ENCODE peak calls at places on chromosomes 6 and 20, in ten cellular contexts. Z is tibial nerve, G is SJCRH30, N is pancreas, D is mammary epithelial cell, H is left ventricle myocardium inferior, Y is astrocyte, L is K562, C is Panc1, W is psoas muscle. S is an unnamed sample.

GRCh38 chr20:61589055-61589385 is 337.0 kb downstream of the CDH4 start:
- DNase-seq in W (no peak), D (peak; percentile 46), L (no peak), N (no peak), G (no peak), C (no peak), Z (no peak), Y (peak; percentile 93), H (no peak), S (no peak)

GRCh38 chr6:1814279-1814678 is 204.6 kb downstream of the FOXC1 start:
- DNase-seq in G (peak; percentile 54), N (no peak), Y (no peak), W (no peak), H (no peak), C (no peak), Z (no peak), L (no peak), D (no peak), S (no peak)

GRCh38 chr20:21090112-21090737 is 15.9 kb downstream of the LINC00237 start:
- DNase-seq in G (no peak), D (no peak), H (no peak), Y (no peak), Z (no peak), L (no peak), N (no peak), W (no peak), C (no peak), S (no peak)

GRCh38 chr20:561437-562231 is 18.0 kb upstream of the CSNK2A1 start:
- DNase-seq in D (peak; percentile 50), N (peak; percentile 66), G (peak; percentile 86), Z (no peak), C (peak; percentile 80), Y (peak; percentile 32), W (peak; percentile 66), L (peak; percentile 81), H (peak; percentile 56), S (peak; percentile 27)

GRCh38 chr6:33205172-33206026 is 944 bp downstream of the HSD17B8 start:
- DNase-seq in N (peak; percentile 36), Y (peak; percentile 86), D (peak; percentile 73), C (peak; percentile 59), W (peak; percentile 46), G (no peak), L (peak; percentile 73), H (no peak), Z (no peak), S (no peak)

GRCh38 chr6:162200036-162200435 is 527.5 kb downstream of the PRKN start:
- DNase-seq in D (no peak), G (no peak), N (no peak), L (no peak), Z (no peak), W (no peak), C (no peak), Y (no peak), H (no peak), S (peak; percentile 2)

GRCh38 chr6:71496018-71496800 is 207.6 kb downstream of the OGFRL1 start:
- DNase-seq in N (no peak), C (no peak), H (no peak), W (no peak), Z (no peak), Y (no peak), L (no peak), D (no peak), G (peak; percentile 28), S (no peak)

GRCh38 chr6:22300287-22300998 is 3.6 kb upstream of the PRL start:
- DNase-seq in G (no peak), L (no peak), W (no peak), Y (no peak), C (no peak), D (no peak), H (no peak), Z (no peak), N (no peak), S (no peak)

GRCh38 chr6:139256087-139256486 is 35.7 kb downstream of the TXLNB start:
- DNase-seq in G (no peak), Z (no peak), H (no peak), Y (peak; percentile 92), L (no peak), D (no peak), C (no peak), N (no peak), W (no peak), S (no peak)

GRCh38 chr6:13528232-13528631 is 40.8 kb upstream of the GFOD1 start:
- DNase-seq in Y (no peak), D (no peak), C (no peak), N (no peak), W (no peak), L (no peak), G (no peak), H (no peak), Z (no peak), S (no peak)

GRCh38 chr6:13526718-13527668 is 39.6 kb upstream of the GFOD1 start:
- DNase-seq in D (peak; percentile 28), Y (peak; percentile 6), Z (no peak), C (no peak), G (peak; percentile 12), W (peak; percentile 78), N (no peak), H (peak; percentile 29), L (no peak), S (no peak)

GRCh38 chr6:13526339-13526717 is 38.9 kb upstream of the GFOD1 start:
- DNase-seq in D (no peak), G (no peak), W (no peak), C (no peak), H (no peak), Y (no peak), L (no peak), N (no peak), Z (no peak), S (no peak)

GRCh38 chr6:13527669-13528051 is 40.3 kb upstream of the GFOD1 start:
- DNase-seq in Y (no peak), N (no peak), L (no peak), C (no peak), D (no peak), H (no peak), Z (no peak), G (no peak), W (no peak), S (no peak)

GRCh38 chr6:13528777-13529343 is 41.5 kb upstream of the GFOD1 start:
- DNase-seq in D (no peak), C (no peak), H (no peak), L (no peak), Z (no peak), W (no peak), G (no peak), Y (no peak), N (no peak), S (no peak)
- H3K27ac ChIP-seq in D (no peak overlapping the region), C (no peak overlapping the region), H (peak overlapping the region; percentile 80), L (no peak overlapping the region), Z (no peak overlapping the region), W (no peak overlapping the region), G (no peak overlapping the region), Y (no peak overlapping the region), N (no peak overlapping the region), S (no peak overlapping the region)

DNA sequence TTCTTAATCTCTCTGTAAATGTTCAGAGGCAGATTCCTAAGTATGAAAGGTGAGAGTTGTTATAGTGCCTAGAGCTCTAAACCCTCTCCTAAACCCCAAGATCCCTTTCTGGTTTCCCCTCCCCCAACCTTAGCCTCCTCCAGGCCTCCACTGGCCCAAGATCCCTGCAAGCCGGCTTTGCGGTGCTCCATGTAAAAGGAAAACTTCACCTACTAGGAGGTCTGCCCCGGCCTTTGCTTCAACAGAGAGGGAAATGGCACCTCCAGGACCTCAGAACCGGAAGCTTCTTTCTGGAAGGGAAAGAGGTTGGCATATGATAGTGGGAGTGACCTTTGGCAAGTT is 2.3 kb downstream of the RRBP1 start:
- DNase-seq in C (no peak), Z (no peak), Y (no peak), D (no peak), N (no peak), W (no peak), G (no peak), L (no peak), H (no peak), S (no peak)
- H3K27ac ChIP-seq in C (peak overlapping the region; percentile 82), Z (peak overlapping the region; percentile 97), Y (peak overlapping the region; percentile 71), D (peak overlapping the region; percentile 67), N (peak overlapping the region; percentile 93), W (peak overlapping the region; percentile 81), G (no peak overlapping the region), L (peak overlapping the region; percentile 57), H (peak overlapping the region; percentile 98), S (no peak overlapping the region)

DNA sequence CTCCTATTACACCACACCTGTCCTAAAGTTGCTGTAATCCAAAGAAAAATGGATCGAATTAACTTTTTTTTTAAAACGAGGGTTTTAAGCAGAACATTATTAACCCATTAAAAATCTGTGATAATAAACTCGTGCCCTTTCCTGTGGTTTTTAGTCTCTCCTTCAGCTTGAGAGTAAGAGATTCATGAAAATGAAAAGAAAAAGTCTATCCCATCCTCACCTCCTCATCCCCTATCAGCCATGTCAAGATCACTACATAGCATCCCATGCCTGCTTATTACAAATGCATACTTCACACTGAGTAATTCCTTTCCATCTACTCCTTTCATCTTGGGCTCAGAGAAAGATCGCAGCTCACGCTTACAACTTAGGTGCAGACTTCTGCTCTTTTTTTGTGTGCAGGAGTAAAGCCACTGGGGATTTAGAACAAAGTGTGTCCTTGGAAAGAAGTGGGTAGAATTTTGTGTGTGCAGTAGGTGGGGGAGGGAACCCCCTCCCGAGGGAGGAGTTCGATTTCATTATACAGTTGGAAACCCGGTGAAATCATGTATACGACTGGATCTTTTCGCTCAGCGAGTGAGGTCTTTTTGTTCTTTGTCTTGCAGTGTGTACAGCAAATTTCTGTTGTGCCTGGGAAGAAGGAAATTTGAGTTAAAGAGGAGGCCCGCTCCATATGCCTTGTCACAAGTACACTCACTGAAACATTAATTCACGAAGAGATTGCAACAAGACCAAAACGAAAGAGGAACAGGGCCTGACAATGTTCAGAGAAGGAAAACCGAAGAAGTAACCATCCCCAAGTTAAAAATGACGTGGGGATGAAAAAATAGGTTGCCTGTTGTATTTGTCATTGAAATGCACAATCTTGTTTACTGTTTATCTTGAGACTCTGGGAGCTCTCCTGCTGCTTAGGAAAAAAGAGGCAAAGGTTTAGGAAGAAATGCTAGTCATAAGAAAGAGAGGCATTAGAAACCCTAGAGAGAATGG is 146.5 kb upstream of the ZNF217 start:
- DNase-seq in G (peak; percentile 83), N (no peak), W (no peak), L (peak; percentile 53), C (peak; percentile 52), Y (peak; percentile 36), Z (no peak), D (peak; percentile 8), H (no peak), S (no peak)
- H3K27ac ChIP-seq in G (peak overlapping the region; percentile 96), N (peak overlapping the region; percentile 65), W (no peak overlapping the region), L (peak overlapping the region; percentile 83), C (peak overlapping the region; percentile 100), Y (peak overlapping the region; percentile 88), Z (peak overlapping the region; percentile 67), D (no peak overlapping the region), H (peak overlapping the region; percentile 82), S (peak overlapping the region; percentile 18)

DNA sequence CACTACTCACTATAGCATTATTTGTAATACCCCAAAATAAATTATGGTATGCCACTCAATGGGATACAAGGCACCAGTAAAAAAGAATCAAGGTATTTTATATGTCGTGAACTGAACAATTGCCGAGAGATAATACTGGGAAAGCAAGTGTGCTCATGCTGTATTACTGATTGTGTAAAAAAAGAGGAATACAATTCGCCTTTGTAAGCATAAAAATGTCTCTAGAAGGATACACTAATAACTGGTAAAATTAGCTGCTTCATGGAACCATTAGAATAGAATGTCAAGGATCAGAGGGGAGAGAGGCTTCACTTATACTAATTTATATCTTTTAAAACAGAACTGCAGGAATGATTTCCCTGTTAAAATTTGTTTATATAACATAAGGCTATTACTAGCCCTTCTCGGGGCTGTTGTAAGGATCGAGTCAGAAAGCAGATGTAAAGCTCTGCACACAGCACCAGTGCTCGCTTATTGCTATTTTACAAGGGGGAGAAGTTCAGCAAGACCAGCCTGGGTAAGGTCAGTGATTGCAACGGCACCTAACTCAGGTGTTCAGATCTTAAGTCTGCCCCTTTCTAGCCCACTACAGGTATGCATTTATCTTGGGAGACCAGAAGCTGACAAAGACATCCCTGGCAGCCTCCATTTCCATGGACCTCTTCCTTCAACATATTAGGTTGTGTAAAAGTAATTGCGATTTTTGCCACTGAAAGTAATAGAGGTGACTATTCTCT is 61.6 kb downstream of the MYH7B start:
- DNase-seq in N (no peak), W (no peak), L (no peak), D (no peak), C (no peak), Y (no peak), Z (no peak), H (no peak), G (no peak), S (no peak)
- H3K27ac ChIP-seq in N (no peak overlapping the region), W (peak overlapping the region; percentile 85), L (no peak overlapping the region), D (no peak overlapping the region), C (no peak overlapping the region), Y (no peak overlapping the region), Z (no peak overlapping the region), H (no peak overlapping the region), G (peak overlapping the region; percentile 64), S (no peak overlapping the region)